ENCODE peak calls at places on chromosomes 7 and 10, in six cellular contexts. H is substantia nigra; V is ELR; D is NCI-H1092; N is stimulated activated naive CD8-positive, alpha-beta T cell treated with anti-CD3 and anti-CD28 coated beads, Interleukin-15, amount 100 ng/mL, for 72 hours; Z is cardiac muscle cell. Y is an unnamed sample.

GRCh38 chr7:140316165-140316661 is 82.1 kb downstream of the SLC37A3 start:
- DNase-seq in H (peak), V (peak), Z (no peak), D (peak), N (no peak), Y (peak)

GRCh38 chr10:47031251-47031952 is 120.2 kb downstream of the PTPN20 start:
- DNase-seq in H (no peak), Z (no peak), V (peak), D (no peak), N (no peak), Y (no peak)

GRCh38 chr7:39650676-39651075 is 27.3 kb downstream of the RALA start:
- DNase-seq in V (peak), N (no peak), Z (no peak), H (no peak), D (no peak), Y (no peak)

GRCh38 chr7:17770710-17771375 is 169.5 kb downstream of the SNX13 start:
- DNase-seq in V (no peak), N (no peak), D (no peak), H (no peak), Z (no peak), Y (no peak)

GRCh38 chr7:30074422-30075030 is 46.3 kb downstream of the PLEKHA8 start:
- DNase-seq in N (no peak), Z (peak), H (no peak), D (peak), V (peak), Y (peak)

GRCh38 chr7:151010307-151011096 is 13.8 kb downstream of the ATG9B start:
- DNase-seq in D (no peak), Z (peak), N (no peak), H (no peak), V (no peak), Y (no peak)

GRCh38 chr7:151058766-151059361 is 525 bp upstream of the SLC4A2 start:
- DNase-seq in Z (no peak), D (no peak), N (peak), V (peak), H (no peak), Y (peak)

GRCh38 chr10:84818956-84819355 is 490.6 kb downstream of the CCSER2 start:
- DNase-seq in V (no peak), N (no peak), Z (no peak), H (no peak), D (peak), Y (no peak)

GRCh38 chr7:55099086-55099831 is 80.4 kb downstream of the EGFR start:
- DNase-seq in V (no peak), N (no peak), Z (no peak), H (no peak), D (no peak), Y (no peak)

GRCh38 chr7:63080831-63081230 is 917.8 kb upstream of the ZNF722 start:
- DNase-seq in Z (no peak), V (no peak), N (no peak), H (no peak), D (no peak), Y (no peak)

GRCh38 chr10:129771576-129772471 is 192.2 kb downstream of the EBF3 start:
- DNase-seq in V (no peak), H (no peak), Z (no peak), N (no peak), D (no peak), Y (no peak)

Y was measured in PC-3.